ENCODE peak calls at places on chromosomes 7 and 10, in five cellular contexts. T, P, W, U and E are unnamed samples.

GRCh38 chr7:43108255-43109011 is 4.0 kb upstream of the HECW1 start:
- DNase-seq in T (peak; percentile 14), U (peak; percentile 24), P (peak; percentile 26), W (no peak), E (peak; percentile 2)

GRCh38 chr7:131959106-131959812 is 402.8 kb upstream of the PODXL start:
- DNase-seq in W (no peak), U (no peak), P (no peak), T (no peak), E (peak; percentile 40)

GRCh38 chr10:59781511-59781910 is 28.3 kb upstream of the MRLN start:
- DNase-seq in W (no peak), T (no peak), U (no peak), P (no peak), E (no peak)

GRCh38 chr7:155921804-155922506 is 109.7 kb upstream of the SHH start:
- DNase-seq in W (no peak), P (no peak), U (no peak), T (no peak), E (no peak)

GRCh38 chr10:2925631-2926030 is 141.7 kb upstream of the PFKP start:
- DNase-seq in U (no peak), W (peak; percentile 79), P (no peak), T (no peak), E (peak; percentile 21)

GRCh38 chr7:18553585-18554055 is 58.1 kb downstream of the HDAC9 start:
- DNase-seq in U (no peak), T (no peak), W (no peak), P (no peak), E (peak; percentile 73)

GRCh38 chr10:14782691-14783363 is 8.1 kb upstream of the FAM107B start:
- DNase-seq in U (no peak), W (no peak), T (no peak), P (no peak), E (no peak)

GRCh38 chr10:93475871-93476270 is 6.3 kb downstream of the MYOF start:
- DNase-seq in P (no peak), T (no peak), W (no peak), U (no peak), E (no peak)

GRCh38 chr7:99557196-99557607 is 1.2 kb upstream of the ZNF655 start:
- DNase-seq in T (no peak), W (no peak), U (no peak), P (no peak), E (no peak)